ENCODE peak calls at places on chromosomes 6 and 20, in ten cellular contexts. One of them, this sample, is unnamed. For H3K36me3, the result is how much of the 10 kb centered on the place peaks cover.

GRCh38 chr20:44038681-44039123 is 124.0 kb downstream of the TOX2 start:
- DNase-seq in spleen: peak
- DNase-seq in hepatocyte: no peak
- DNase-seq in neuronal stem cell: no peak
- DNase-seq in gastrocnemius medialis: no peak
- DNase-seq in MM.1S: no peak
- DNase-seq in left ventricle myocardium inferior: no peak
- DNase-seq in SJCRH30: no peak
- DNase-seq in pancreas: peak
- DNase-seq in brain microvascular endothelial cell: no peak
- DNase-seq in this sample: peak

GRCh38 chr6:119160911-119161310 is 82.4 kb upstream of the FAM184A start:
- DNase-seq in brain microvascular endothelial cell: no peak
- DNase-seq in MM.1S: no peak
- DNase-seq in left ventricle myocardium inferior: no peak
- DNase-seq in hepatocyte: no peak
- DNase-seq in pancreas: no peak
- DNase-seq in SJCRH30: no peak
- DNase-seq in neuronal stem cell: no peak
- DNase-seq in spleen: no peak
- DNase-seq in gastrocnemius medialis: no peak
- DNase-seq in this sample: no peak

GRCh38 chr6:101824551-101825345 is 431.2 kb downstream of the GRIK2 start:
- DNase-seq in SJCRH30: no peak
- DNase-seq in neuronal stem cell: no peak
- DNase-seq in left ventricle myocardium inferior: no peak
- DNase-seq in pancreas: no peak
- DNase-seq in spleen: no peak
- DNase-seq in gastrocnemius medialis: no peak
- DNase-seq in brain microvascular endothelial cell: peak
- DNase-seq in hepatocyte: no peak
- DNase-seq in MM.1S: no peak
- DNase-seq in this sample: no peak

GRCh38 chr6:137240168-137240567 is 21.0 kb upstream of the IFNGR1 start:
- DNase-seq in hepatocyte: peak
- DNase-seq in neuronal stem cell: no peak
- DNase-seq in brain microvascular endothelial cell: peak
- DNase-seq in left ventricle myocardium inferior: peak
- DNase-seq in SJCRH30: no peak
- DNase-seq in pancreas: no peak
- DNase-seq in gastrocnemius medialis: peak
- DNase-seq in spleen: peak
- DNase-seq in MM.1S: peak
- DNase-seq in this sample: peak

GRCh38 chr6:26064619-26065257 is 22.5 kb upstream of the HFE start:
- DNase-seq in gastrocnemius medialis: no peak
- DNase-seq in brain microvascular endothelial cell: peak
- DNase-seq in SJCRH30: peak
- DNase-seq in pancreas: no peak
- DNase-seq in hepatocyte: peak
- DNase-seq in left ventricle myocardium inferior: no peak
- DNase-seq in neuronal stem cell: no peak
- DNase-seq in MM.1S: peak
- DNase-seq in spleen: no peak
- DNase-seq in this sample: no peak

GRCh38 chr6:43575105-43575771 is 600 bp downstream of the XPO5 start:
- DNase-seq in gastrocnemius medialis: no peak
- DNase-seq in SJCRH30: peak
- DNase-seq in pancreas: no peak
- DNase-seq in hepatocyte: peak
- DNase-seq in neuronal stem cell: peak
- DNase-seq in MM.1S: no peak
- DNase-seq in spleen: no peak
- DNase-seq in left ventricle myocardium inferior: peak
- DNase-seq in brain microvascular endothelial cell: no peak
- DNase-seq in this sample: no peak

GRCh38 chr6:93243379-93243778 is 176.0 kb downstream of the EPHA7 start:
- DNase-seq in brain microvascular endothelial cell: no peak
- DNase-seq in hepatocyte: no peak
- DNase-seq in gastrocnemius medialis: no peak
- DNase-seq in spleen: no peak
- DNase-seq in pancreas: no peak
- DNase-seq in left ventricle myocardium inferior: no peak
- DNase-seq in SJCRH30: no peak
- DNase-seq in neuronal stem cell: no peak
- DNase-seq in MM.1S: no peak
- DNase-seq in this sample: no peak

GRCh38 chr6:61640463-61640862 is 645.6 kb downstream of the KHDRBS2 start:
- DNase-seq in brain microvascular endothelial cell: no peak
- DNase-seq in SJCRH30: no peak
- DNase-seq in pancreas: no peak
- DNase-seq in left ventricle myocardium inferior: no peak
- DNase-seq in hepatocyte: no peak
- DNase-seq in MM.1S: no peak
- DNase-seq in spleen: no peak
- DNase-seq in gastrocnemius medialis: no peak
- DNase-seq in neuronal stem cell: peak
- DNase-seq in this sample: no peak

GRCh38 chr6:43061861-43062260 is 2.4 kb downstream of the KLC4 start:
- DNase-seq in gastrocnemius medialis: no peak
- DNase-seq in left ventricle myocardium inferior: no peak
- DNase-seq in pancreas: no peak
- DNase-seq in brain microvascular endothelial cell: no peak
- DNase-seq in neuronal stem cell: no peak
- DNase-seq in spleen: no peak
- DNase-seq in SJCRH30: no peak
- DNase-seq in MM.1S: no peak
- DNase-seq in hepatocyte: no peak
- DNase-seq in this sample: no peak

GRCh38 chr20:62357681-62358080 is 9.4 kb downstream of the LAMA5 start:
- DNase-seq in SJCRH30: no peak
- DNase-seq in gastrocnemius medialis: no peak
- DNase-seq in left ventricle myocardium inferior: peak
- DNase-seq in pancreas: peak
- DNase-seq in hepatocyte: no peak
- DNase-seq in neuronal stem cell: no peak
- DNase-seq in MM.1S: no peak
- DNase-seq in spleen: no peak
- DNase-seq in brain microvascular endothelial cell: no peak
- DNase-seq in this sample: no peak

DNA sequence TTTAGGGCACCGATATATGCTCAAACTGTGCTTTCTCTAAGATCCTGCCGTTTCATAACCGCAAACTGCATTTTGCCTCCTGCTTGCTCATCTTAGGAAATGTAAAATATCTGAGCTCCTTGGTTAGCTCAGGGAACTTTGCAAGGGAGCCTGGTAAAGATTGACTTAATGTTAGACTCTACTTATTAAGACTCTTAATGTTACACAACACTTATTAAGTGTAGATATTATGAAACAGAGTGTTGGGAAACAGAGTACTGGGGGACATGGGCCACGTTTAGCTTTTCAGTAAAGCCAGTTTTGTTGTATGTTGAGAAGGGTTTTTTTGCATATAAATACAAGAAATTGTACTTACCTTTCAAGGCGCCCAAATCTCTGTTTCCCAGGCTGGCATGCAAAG is 1.9 kb downstream of the LTV1 start:
- DNase-seq in gastrocnemius medialis: no peak
- DNase-seq in neuronal stem cell: no peak
- DNase-seq in brain microvascular endothelial cell: no peak
- DNase-seq in hepatocyte: no peak
- DNase-seq in spleen: no peak
- DNase-seq in MM.1S: no peak
- DNase-seq in left ventricle myocardium inferior: no peak
- DNase-seq in pancreas: no peak
- DNase-seq in SJCRH30: no peak
- DNase-seq in this sample: no peak
- H3K36me3 ChIP-seq in gastrocnemius medialis: half or more
- H3K36me3 ChIP-seq in neuronal stem cell: half or more
- H3K36me3 ChIP-seq in brain microvascular endothelial cell: under half
- H3K36me3 ChIP-seq in hepatocyte: under half
- H3K36me3 ChIP-seq in spleen: half or more
- H3K36me3 ChIP-seq in MM.1S: under half
- H3K36me3 ChIP-seq in left ventricle myocardium inferior: half or more
- H3K36me3 ChIP-seq in pancreas: under half
- H3K36me3 ChIP-seq in SJCRH30: half or more
- H3K36me3 ChIP-seq in this sample: half or more

GRCh38 chr6:133837801-133838349 is 51.0 kb upstream of the TCF21 start:
- DNase-seq in SJCRH30: peak
- DNase-seq in gastrocnemius medialis: no peak
- DNase-seq in hepatocyte: peak
- DNase-seq in brain microvascular endothelial cell: peak
- DNase-seq in MM.1S: peak
- DNase-seq in pancreas: peak
- DNase-seq in left ventricle myocardium inferior: peak
- DNase-seq in spleen: peak
- DNase-seq in neuronal stem cell: peak
- DNase-seq in this sample: no peak
- H3K4me3 ChIP-seq in SJCRH30: no peak
- H3K4me3 ChIP-seq in gastrocnemius medialis: peak
- H3K4me3 ChIP-seq in hepatocyte: peak
- H3K4me3 ChIP-seq in brain microvascular endothelial cell: peak
- H3K4me3 ChIP-seq in MM.1S: peak
- H3K4me3 ChIP-seq in pancreas: peak
- H3K4me3 ChIP-seq in left ventricle myocardium inferior: peak
- H3K4me3 ChIP-seq in spleen: no peak
- H3K4me3 ChIP-seq in neuronal stem cell: no peak
- H3K4me3 ChIP-seq in this sample: no peak

GRCh38 chr20:32216396-32217142 is 8.9 kb downstream of the POFUT1 start:
- DNase-seq in hepatocyte: peak
- DNase-seq in brain microvascular endothelial cell: no peak
- DNase-seq in pancreas: no peak
- DNase-seq in MM.1S: no peak
- DNase-seq in neuronal stem cell: no peak
- DNase-seq in spleen: no peak
- DNase-seq in SJCRH30: no peak
- DNase-seq in left ventricle myocardium inferior: no peak
- DNase-seq in gastrocnemius medialis: no peak
- DNase-seq in this sample: no peak
- H3K36me3 ChIP-seq in hepatocyte: under half
- H3K36me3 ChIP-seq in brain microvascular endothelial cell: under half
- H3K36me3 ChIP-seq in pancreas: under half
- H3K36me3 ChIP-seq in MM.1S: under half
- H3K36me3 ChIP-seq in neuronal stem cell: half or more
- H3K36me3 ChIP-seq in spleen: half or more
- H3K36me3 ChIP-seq in SJCRH30: half or more
- H3K36me3 ChIP-seq in left ventricle myocardium inferior: half or more
- H3K36me3 ChIP-seq in gastrocnemius medialis: half or more
- H3K36me3 ChIP-seq in this sample: half or more

DNA sequence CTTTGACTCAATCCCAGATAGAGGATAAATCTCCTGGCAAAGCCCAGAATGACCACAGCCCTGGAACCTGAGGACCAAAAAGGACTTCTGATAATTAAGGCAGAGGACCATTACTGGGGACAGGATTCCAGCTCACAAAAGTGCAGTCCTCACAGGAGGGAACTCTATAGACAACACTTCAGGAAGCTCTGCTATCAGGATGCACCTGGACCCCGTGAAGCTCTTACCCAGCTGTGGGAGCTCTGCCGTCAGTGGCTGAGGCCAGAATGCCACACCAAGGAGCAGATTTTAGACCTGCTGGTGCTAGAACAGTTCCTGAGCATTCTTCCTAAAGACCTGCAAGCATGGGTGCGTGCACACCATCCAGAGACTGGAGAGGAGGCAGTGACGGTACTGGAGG is 987 bp downstream of the ZSCAN16 start:
- DNase-seq in SJCRH30: no peak
- DNase-seq in hepatocyte: no peak
- DNase-seq in left ventricle myocardium inferior: no peak
- DNase-seq in neuronal stem cell: no peak
- DNase-seq in spleen: no peak
- DNase-seq in MM.1S: no peak
- DNase-seq in brain microvascular endothelial cell: no peak
- DNase-seq in gastrocnemius medialis: no peak
- DNase-seq in pancreas: no peak
- DNase-seq in this sample: no peak
- H3K4me3 ChIP-seq in SJCRH30: no peak
- H3K4me3 ChIP-seq in hepatocyte: peak
- H3K4me3 ChIP-seq in left ventricle myocardium inferior: peak
- H3K4me3 ChIP-seq in neuronal stem cell: peak
- H3K4me3 ChIP-seq in spleen: no peak
- H3K4me3 ChIP-seq in MM.1S: peak
- H3K4me3 ChIP-seq in brain microvascular endothelial cell: no peak
- H3K4me3 ChIP-seq in gastrocnemius medialis: no peak
- H3K4me3 ChIP-seq in pancreas: no peak
- H3K4me3 ChIP-seq in this sample: no peak

GRCh38 chr20:17624070-17624469 is 54.2 kb downstream of the DSTN start:
- DNase-seq in hepatocyte: no peak
- DNase-seq in spleen: peak
- DNase-seq in brain microvascular endothelial cell: no peak
- DNase-seq in SJCRH30: no peak
- DNase-seq in gastrocnemius medialis: peak
- DNase-seq in neuronal stem cell: no peak
- DNase-seq in pancreas: peak
- DNase-seq in left ventricle myocardium inferior: peak
- DNase-seq in MM.1S: no peak
- DNase-seq in this sample: no peak
- H3K36me3 ChIP-seq in hepatocyte: under half
- H3K36me3 ChIP-seq in spleen: half or more
- H3K36me3 ChIP-seq in brain microvascular endothelial cell: half or more
- H3K36me3 ChIP-seq in SJCRH30: under half
- H3K36me3 ChIP-seq in gastrocnemius medialis: half or more
- H3K36me3 ChIP-seq in neuronal stem cell: under half
- H3K36me3 ChIP-seq in pancreas: half or more
- H3K36me3 ChIP-seq in left ventricle myocardium inferior: half or more
- H3K36me3 ChIP-seq in MM.1S: under half
- H3K36me3 ChIP-seq in this sample: half or more

GRCh38 chr6:134436281-134436815 is 118.4 kb upstream of the SGK1 start:
- DNase-seq in MM.1S: no peak
- DNase-seq in left ventricle myocardium inferior: no peak
- DNase-seq in hepatocyte: peak
- DNase-seq in brain microvascular endothelial cell: peak
- DNase-seq in SJCRH30: peak
- DNase-seq in gastrocnemius medialis: peak
- DNase-seq in neuronal stem cell: no peak
- DNase-seq in spleen: no peak
- DNase-seq in pancreas: no peak
- DNase-seq in this sample: peak
- H3K4me3 ChIP-seq in MM.1S: no peak
- H3K4me3 ChIP-seq in left ventricle myocardium inferior: peak
- H3K4me3 ChIP-seq in hepatocyte: no peak
- H3K4me3 ChIP-seq in brain microvascular endothelial cell: peak
- H3K4me3 ChIP-seq in SJCRH30: no peak
- H3K4me3 ChIP-seq in gastrocnemius medialis: peak
- H3K4me3 ChIP-seq in neuronal stem cell: no peak
- H3K4me3 ChIP-seq in spleen: no peak
- H3K4me3 ChIP-seq in pancreas: no peak
- H3K4me3 ChIP-seq in this sample: no peak

DNA sequence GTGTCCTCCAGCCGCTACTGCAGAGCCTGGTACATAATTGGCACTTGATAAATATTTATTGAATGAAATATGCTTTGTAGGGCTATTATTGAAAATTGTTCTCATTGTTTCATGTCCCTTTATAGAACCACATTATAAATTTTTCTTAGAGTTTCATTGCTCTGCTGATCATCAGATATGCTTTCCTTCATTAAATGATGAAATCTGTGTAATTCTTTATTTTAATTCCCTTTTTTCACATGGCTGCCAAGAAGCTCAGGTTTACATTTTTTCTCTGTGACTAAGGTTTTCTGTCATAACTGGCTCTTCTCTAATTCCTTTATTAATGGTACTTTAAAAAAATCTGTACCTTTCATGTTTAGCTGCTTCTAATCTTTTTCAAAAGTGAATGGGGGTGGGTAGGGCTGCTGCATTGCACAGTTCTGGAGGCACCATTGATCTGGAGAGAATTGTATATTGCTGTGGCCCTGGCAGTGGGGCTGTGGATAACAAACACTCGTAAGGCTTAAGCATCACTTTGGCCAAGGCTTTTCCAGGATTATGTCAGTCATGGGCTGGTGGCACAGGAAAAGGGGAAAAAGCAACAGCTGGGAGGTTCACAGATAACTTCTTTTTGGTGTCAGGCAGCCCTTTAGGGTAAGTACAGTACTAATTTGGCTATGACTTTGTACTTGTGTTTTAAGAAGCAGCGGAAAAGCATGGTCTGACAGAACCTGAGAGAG is 43.8 kb downstream of the ARFGEF2 start:
- DNase-seq in brain microvascular endothelial cell: no peak
- DNase-seq in neuronal stem cell: no peak
- DNase-seq in left ventricle myocardium inferior: no peak
- DNase-seq in SJCRH30: peak
- DNase-seq in pancreas: no peak
- DNase-seq in hepatocyte: no peak
- DNase-seq in gastrocnemius medialis: no peak
- DNase-seq in MM.1S: no peak
- DNase-seq in spleen: no peak
- DNase-seq in this sample: no peak
- H3K36me3 ChIP-seq in brain microvascular endothelial cell: under half
- H3K36me3 ChIP-seq in neuronal stem cell: half or more
- H3K36me3 ChIP-seq in left ventricle myocardium inferior: half or more
- H3K36me3 ChIP-seq in SJCRH30: half or more
- H3K36me3 ChIP-seq in pancreas: under half
- H3K36me3 ChIP-seq in hepatocyte: under half
- H3K36me3 ChIP-seq in gastrocnemius medialis: half or more
- H3K36me3 ChIP-seq in MM.1S: under half
- H3K36me3 ChIP-seq in spleen: half or more
- H3K36me3 ChIP-seq in this sample: half or more